ENCODE peak calls at places on chromosomes 4 and X, in five cellular contexts. P is upper lobe of left lung, B is endothelial cell of umbilical vein, M is HepG2, N is spleen. I is an unnamed sample.

GRCh38 chr4:109553130-109553529 is 6.9 kb upstream of the MCUB start:
- DNase-seq in P (no peak), B (no peak), M (no peak), N (no peak), I (no peak)

GRCh38 chrX:1853916-1854315 is 239.1 kb downstream of the ASMT start:
- DNase-seq in P (no peak), B (no peak), M (no peak), N (no peak), I (no peak)

GRCh38 chrX:24963823-24964222 is 51.9 kb downstream of the ARX start:
- DNase-seq in P (no peak), B (no peak), M (no peak), N (no peak), I (no peak)

GRCh38 chr4:40500781-40501180 is 128.9 kb downstream of the RBM47 start:
- DNase-seq in P (no peak), B (no peak), M (no peak), N (no peak), I (no peak)

GRCh38 chr4:87031946-87032345 is 97.1 kb downstream of the AFF1 start:
- DNase-seq in P (no peak), B (peak; percentile 71), M (no peak), N (no peak), I (no peak)

GRCh38 chr4:44145868-44146267 is 302.7 kb downstream of the KCTD8 start:
- DNase-seq in P (no peak), B (peak; percentile 77), M (no peak), N (no peak), I (no peak)

GRCh38 chr4:152831416-152831815 is 51.7 kb downstream of the ARFIP1 start:
- DNase-seq in P (no peak), B (no peak), M (no peak), N (no peak), I (no peak)

GRCh38 chr4:41645716-41646115 is 102.8 kb downstream of the PHOX2B start:
- DNase-seq in P (no peak), B (no peak), M (no peak), N (no peak), I (no peak)

GRCh38 chr4:133997440-133997839 is 204.1 kb downstream of the PABPC4L start:
- DNase-seq in P (no peak), B (no peak), M (no peak), N (no peak), I (no peak)

GRCh38 chr4:101953949-101954348 is 163.4 kb downstream of the BANK1 start:
- DNase-seq in P (no peak), B (peak; percentile 25), M (peak; percentile 16), N (no peak), I (no peak)

GRCh38 chr4:108166441-108167315 is 2.1 kb downstream of the LEF1 start:
- DNase-seq in P (no peak), B (no peak), M (peak; percentile 10), N (peak; percentile 81), I (peak; percentile 34)

GRCh38 chrX:37388413-37388812 is 39.2 kb downstream of the PRRG1 start:
- DNase-seq in P (no peak), B (no peak), M (no peak), N (no peak), I (no peak)

GRCh38 chr4:21628916-21629315 is 319.7 kb downstream of the KCNIP4 start:
- DNase-seq in P (no peak), B (no peak), M (no peak), N (no peak), I (no peak)

GRCh38 chr4:80143305-80143679 is 54.0 kb upstream of the PRDM8 start:
- DNase-seq in P (no peak), B (no peak), M (no peak), N (no peak), I (no peak)

GRCh38 chrX:121455890-121456289 is 408.5 kb downstream of the GLUD2 start:
- DNase-seq in P (no peak), B (no peak), M (no peak), N (no peak), I (no peak)

GRCh38 chr4:158722291-158722916 is 792 bp downstream of the PPID start:
- DNase-seq in P (no peak), B (peak; percentile 51), M (peak; percentile 52), N (no peak), I (no peak)

GRCh38 chr4:3329887-3330286 is 37.1 kb downstream of the RGS12 start:
- DNase-seq in P (no peak), B (no peak), M (no peak), N (no peak), I (no peak)

GRCh38 chr4:11625206-11625605 is 196.5 kb upstream of the HS3ST1 start:
- DNase-seq in P (no peak), B (peak; percentile 78), M (no peak), N (no peak), I (no peak)

GRCh38 chr4:1714303-1715001 is 2.3 kb upstream of the SLBP start:
- DNase-seq in P (no peak), B (no peak), M (no peak), N (peak; percentile 38), I (no peak)

GRCh38 chr4:86940176-86940575 is 5.4 kb downstream of the AFF1 start:
- DNase-seq in P (peak; percentile 54), B (peak; percentile 52), M (no peak), N (no peak), I (no peak)

GRCh38 chrX:77640702-77641101 is 145.3 kb downstream of the ATRX start:
- DNase-seq in P (no peak), B (no peak), M (no peak), N (no peak), I (no peak)

GRCh38 chr4:186740822-186741221 is 17.2 kb upstream of the FAT1 start:
- DNase-seq in P (no peak), B (no peak), M (no peak), N (no peak), I (no peak)

GRCh38 chr4:138235419-138235952 is 6.7 kb downstream of the SLC7A11 start:
- DNase-seq in P (no peak), B (peak; percentile 96), M (no peak), N (no peak), I (no peak)
- TF ChIP-seq POLR2AphosphoS5 in P (peak; percentile 25), B (no peak), M (no peak), N (no peak), I (no peak)

DNA sequence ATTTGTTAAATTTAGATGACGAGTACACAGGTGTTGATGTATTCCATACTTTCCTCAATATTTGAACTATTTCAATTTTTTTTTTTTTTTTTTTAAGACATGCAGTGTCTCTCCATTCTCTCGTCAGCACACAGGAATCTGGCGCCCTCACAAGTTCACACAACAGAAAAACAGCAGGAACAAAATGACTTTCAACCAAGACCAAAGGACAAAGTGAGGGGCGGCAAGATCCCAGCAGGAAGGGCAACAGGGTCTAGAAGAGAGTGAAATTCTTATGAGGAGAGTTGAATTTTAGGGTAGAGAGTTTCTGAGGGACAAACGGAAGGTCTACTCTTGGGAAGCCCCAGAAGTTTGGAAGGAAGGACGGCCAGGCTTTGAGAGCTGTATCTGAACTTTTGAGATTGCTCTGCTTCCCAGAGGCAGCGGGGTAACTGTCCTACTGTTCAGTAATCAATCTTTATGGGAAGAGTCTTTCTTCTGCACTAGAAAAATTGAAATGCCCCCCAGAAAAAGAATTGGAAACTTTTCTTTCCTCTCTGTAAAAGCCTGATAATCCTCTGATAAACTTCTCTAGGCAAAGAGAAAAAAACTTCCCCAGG is 760.2 kb downstream of the RAB28 start:
- DNase-seq in P (no peak), B (no peak), M (no peak), N (no peak), I (no peak)
- TF ChIP-seq POLR2A in P (no peak), B (no peak), M (no peak), N (no peak), I (no peak)

GRCh38 chr4:140080883-140081282 is 73.1 kb downstream of the MAML3 start:
- DNase-seq in P (no peak), B (no peak), M (no peak), N (no peak), I (no peak)
- H3K4me1 ChIP-seq in P (peaks cover 38% of the 10 kb centered on the region), B (peaks cover 22% of the 10 kb centered on the region), M (peaks cover 12% of the 10 kb centered on the region), N (peaks cover 25% of the 10 kb centered on the region), I (peaks cover 20% of the 10 kb centered on the region)

DNA sequence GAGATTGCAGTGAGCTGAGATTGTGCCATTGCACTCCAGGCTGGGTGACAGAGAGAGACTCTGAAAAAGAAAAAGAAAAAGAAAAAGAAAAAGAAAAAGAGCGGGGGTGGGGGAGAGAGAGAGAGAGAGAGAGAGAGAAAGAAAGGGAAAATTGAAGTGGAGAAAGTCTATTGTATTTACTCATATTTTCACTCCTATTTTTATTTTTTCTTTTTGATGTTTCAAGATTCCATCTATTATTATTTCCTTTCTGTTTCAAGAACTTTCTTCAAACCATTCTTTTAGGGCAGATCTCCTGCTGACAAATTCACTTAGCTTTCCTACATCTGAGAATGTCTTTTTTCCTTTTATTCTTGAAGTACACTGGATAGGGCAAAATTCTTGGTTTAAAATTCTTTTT is 57.5 kb upstream of the HDAC8 start:
- DNase-seq in P (no peak), B (no peak), M (no peak), N (no peak), I (no peak)
- TF ChIP-seq POLR2AphosphoS5 in P (no peak), B (no peak), M (no peak), N (no peak), I (no peak)

DNA sequence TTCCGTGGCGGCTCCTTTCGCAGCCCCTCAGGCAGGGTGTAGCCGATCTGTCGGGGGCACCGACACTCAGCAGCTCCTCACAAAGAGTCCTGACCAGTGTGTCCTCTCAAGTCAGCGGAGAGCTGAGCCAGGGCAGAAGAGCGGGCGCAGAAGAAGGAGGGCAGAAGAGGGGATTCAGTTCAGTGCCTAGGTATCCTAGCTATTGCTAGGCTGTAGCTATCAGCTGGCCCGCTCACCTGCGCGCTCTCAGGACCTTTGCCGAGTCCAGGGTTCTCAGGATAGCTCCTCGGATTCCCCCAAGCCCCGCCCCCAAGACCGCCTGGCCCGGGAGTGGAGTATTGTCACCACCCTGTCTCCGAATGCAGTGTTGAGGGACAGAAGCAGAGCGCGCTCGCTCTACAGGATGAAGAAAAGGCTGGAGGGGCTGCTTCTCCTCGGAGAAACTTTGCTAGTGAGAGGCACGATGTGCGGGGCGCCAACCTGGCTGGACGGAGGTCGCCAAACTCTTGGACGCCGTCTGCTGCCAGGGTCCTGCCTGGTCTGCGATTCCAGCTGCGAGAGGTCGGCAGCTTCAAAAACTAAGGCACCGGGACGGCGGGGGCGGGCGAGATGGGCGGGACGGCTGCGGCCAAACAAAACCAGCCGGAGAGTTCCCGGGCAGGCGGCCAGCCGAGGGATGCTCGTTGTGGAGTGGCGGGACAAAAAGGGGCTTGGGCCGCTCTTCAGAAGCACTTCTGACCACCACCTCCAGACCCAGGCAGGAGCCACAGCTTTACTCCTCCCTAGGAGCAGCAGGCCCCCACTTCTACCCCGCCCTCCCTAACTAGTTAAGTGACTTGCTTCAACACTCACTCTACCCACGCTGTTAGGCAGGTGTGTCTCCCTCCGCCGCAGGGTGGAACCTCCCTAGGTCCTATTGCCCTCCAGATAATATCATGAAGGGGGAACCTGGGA is at the start of gene XKRX:
- DNase-seq in P (peak; percentile 68), B (peak; percentile 26), M (no peak), N (peak; percentile 81), I (peak; percentile 5)
- TF ChIP-seq POLR2A in P (no peak), B (no peak), M (no peak), N (no peak), I (no peak)

GRCh38 chr4:58606303-58606702 is 1496.1 kb upstream of the IGFBP7 start:
- DNase-seq in P (no peak), B (no peak), M (no peak), N (no peak), I (no peak)

DNA sequence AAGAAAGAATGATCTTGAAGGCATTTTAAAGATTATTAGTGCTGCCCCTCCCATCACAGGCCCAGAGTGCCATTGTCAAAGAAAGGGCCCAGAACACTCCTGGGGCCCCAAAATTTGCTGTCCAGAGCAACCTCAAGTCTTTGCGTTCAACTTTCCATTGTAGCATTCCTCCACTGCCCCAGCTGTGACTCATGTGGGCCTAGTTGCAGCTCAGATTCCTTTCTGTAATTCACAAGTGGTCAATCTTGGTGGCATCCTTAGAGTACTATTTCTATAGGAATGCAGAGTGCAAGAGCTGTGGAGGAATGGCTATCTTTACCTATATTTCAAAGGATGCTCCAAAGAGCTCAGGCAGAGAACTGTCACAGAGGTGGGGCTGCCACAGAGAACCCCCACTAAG is 1500.8 kb upstream of the IGFBP7 start:
- DNase-seq in P (no peak), B (no peak), M (no peak), N (no peak), I (no peak)
- H3K4me1 ChIP-seq in P (no peaks in the 10 kb centered on the region), B (no peaks in the 10 kb centered on the region), M (no peaks in the 10 kb centered on the region), N (no peaks in the 10 kb centered on the region), I (no peaks in the 10 kb centered on the region)

I was measured in prostate gland.